ENCODE peak calls at places on chromosomes 5 and 9, in four cellular contexts. Y is Peyer's patch, D is body of pancreas, R is adrenal gland. E is an unnamed sample. For H3K9me3, the result is how much of the 10 kb centered on the place peaks cover.

GRCh38 chr9:23820731-23821399 is 5.2 kb downstream of the ELAVL2 start:
- DNase-seq in R (no peak), Y (no peak), D (no peak), E (peak)

GRCh38 chr5:139204196-139204595 is 6.0 kb upstream of the SIL1 start:
- DNase-seq in R (no peak), D (no peak), Y (no peak), E (no peak)

GRCh38 chr5:87061046-87061445 is 206.6 kb upstream of the RASA1 start:
- DNase-seq in D (no peak), Y (no peak), R (no peak), E (no peak)

GRCh38 chr9:131107760-131108159 is 11.4 kb downstream of the AIF1L start:
- DNase-seq in R (no peak), Y (no peak), D (no peak), E (no peak)

GRCh38 chr5:151345808-151346478 is 1.4 kb downstream of the SLC36A2 start:
- DNase-seq in Y (no peak), D (no peak), R (peak), E (no peak)

GRCh38 chr5:96885518-96886338 is 9.4 kb downstream of the ERAP2 start:
- DNase-seq in Y (peak), D (no peak), R (no peak), E (no peak)

GRCh38 chr5:1140188-1140817 is 28.4 kb upstream of the SLC12A7 start:
- DNase-seq in R (peak), D (peak), Y (peak), E (no peak)

GRCh38 chr5:17477553-17478265 is 20.3 kb upstream of the TAF11L2 start:
- DNase-seq in D (no peak), R (no peak), Y (no peak), E (no peak)

GRCh38 chr9:90271707-90272106 is 370.9 kb downstream of the DIRAS2 start:
- DNase-seq in Y (no peak), R (no peak), D (peak), E (no peak)

GRCh38 chr5:134525687-134526482 is 415 bp downstream of the JADE2 start:
- DNase-seq in Y (peak), R (peak), D (peak), E (peak)

GRCh38 chr9:18451409-18451808 is 22.5 kb upstream of the ADAMTSL1 start:
- DNase-seq in Y (no peak), R (no peak), D (no peak), E (no peak)

GRCh38 chr9:110464321-110464720 is 115.2 kb downstream of the SVEP1 start:
- DNase-seq in Y (no peak), R (no peak), D (no peak), E (no peak)

GRCh38 chr9:21682981-21683380 is 119.5 kb upstream of the MTAP start:
- DNase-seq in R (no peak), D (no peak), Y (no peak), E (no peak)

GRCh38 chr5:104909803-104910202 is 1347.2 kb upstream of the NUDT12 start:
- DNase-seq in Y (no peak), D (no peak), R (no peak), E (no peak)

GRCh38 chr5:96189987-96190386 is 228.3 kb upstream of the ELL2 start:
- DNase-seq in R (no peak), Y (no peak), D (no peak), E (no peak)

GRCh38 chr5:172556971-172557461 is 84.0 kb upstream of the NEURL1B start:
- DNase-seq in D (no peak), R (peak), Y (no peak), E (no peak)
- TF ChIP-seq CTCF in D (no peak), R (peak), Y (no peak), E (no peak)

DNA sequence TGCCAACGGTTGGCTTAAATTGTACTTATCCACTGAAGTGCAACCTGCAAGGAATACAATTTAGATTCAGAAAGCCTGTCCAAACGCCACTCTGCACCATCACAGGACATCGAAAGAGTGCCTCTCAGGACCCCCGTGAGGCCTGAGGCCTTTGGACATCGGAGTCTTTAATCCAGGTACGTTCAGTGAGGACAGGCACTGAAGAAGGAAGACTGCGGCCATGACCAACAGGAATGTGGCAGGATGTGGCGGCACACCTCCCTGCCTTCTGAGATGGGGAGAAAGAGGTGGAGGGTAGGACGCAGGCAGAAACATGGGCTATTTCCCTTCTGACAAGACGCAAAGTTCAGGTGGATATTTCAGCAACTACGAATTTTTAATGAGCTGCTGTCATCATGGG is 205.8 kb downstream of the FANCC start:
- DNase-seq in R (no peak), D (no peak), Y (no peak), E (no peak)
- H3K27ac ChIP-seq in R (no peak), D (no peak), Y (no peak), E (no peak)

GRCh38 chr9:97850746-97851449 is 2.1 kb upstream of the FOXE1 start:
- DNase-seq in Y (no peak), D (no peak), R (no peak), E (no peak)
- H3K9me3 ChIP-seq in Y (under half), D (under half), R (under half), E (under half)

GRCh38 chr9:20186823-20187222 is 398.0 kb upstream of the SLC24A2 start:
- DNase-seq in R (no peak), D (no peak), Y (no peak), E (no peak)

GRCh38 chr9:20189871-20190270 is 401.0 kb upstream of the SLC24A2 start:
- DNase-seq in R (no peak), D (peak), Y (no peak), E (no peak)

GRCh38 chr9:20188616-20189212 is 399.9 kb upstream of the SLC24A2 start:
- DNase-seq in R (no peak), D (no peak), Y (no peak), E (no peak)

GRCh38 chr9:20187318-20187717 is 398.5 kb upstream of the SLC24A2 start:
- DNase-seq in D (no peak), Y (no peak), R (no peak), E (no peak)

GRCh38 chr9:20191239-20191840 is 402.5 kb upstream of the SLC24A2 start:
- DNase-seq in D (no peak), Y (no peak), R (no peak), E (no peak)
- TF ChIP-seq CTCF in D (no peak), Y (no peak), R (no peak), E (peak)

DNA sequence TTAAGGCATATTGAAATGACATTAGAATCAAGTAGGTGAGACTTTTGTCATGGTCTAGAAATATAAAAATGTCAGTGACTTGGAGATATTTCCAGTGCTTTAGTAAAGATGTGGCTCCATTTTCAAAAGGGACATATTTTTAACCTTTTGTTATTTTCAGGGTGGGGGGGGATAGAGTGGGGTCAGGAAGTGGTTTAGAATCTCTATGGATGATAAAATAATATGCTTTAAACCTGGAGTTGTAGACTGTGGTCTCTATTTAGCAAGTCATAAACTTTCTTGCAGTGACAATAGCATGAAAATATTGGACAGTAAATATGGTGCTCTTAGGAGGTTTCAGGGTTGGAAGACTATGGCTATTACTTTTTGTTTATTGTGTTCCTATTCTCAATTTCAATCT is 46.9 kb downstream of the PTTG1 start:
- DNase-seq in Y (no peak), R (no peak), D (no peak), E (no peak)
- H3K27ac ChIP-seq in Y (peak), R (no peak), D (no peak), E (no peak)

GRCh38 chr9:36174731-36175130 is 5.5 kb downstream of the CCIN start:
- DNase-seq in Y (no peak), D (no peak), R (no peak), E (no peak)

GRCh38 chr9:36169708-36170107 is 520 bp downstream of the CCIN start:
- DNase-seq in Y (no peak), D (no peak), R (no peak), E (no peak)

GRCh38 chr9:36170531-36170930 is 1.3 kb downstream of the CCIN start:
- DNase-seq in Y (no peak), D (no peak), R (no peak), E (no peak)

GRCh38 chr9:36173861-36174260 is 4.7 kb downstream of the CCIN start:
- DNase-seq in R (no peak), D (no peak), Y (no peak), E (no peak)

GRCh38 chr9:36174271-36174670 is 5.1 kb downstream of the CCIN start:
- DNase-seq in D (no peak), R (no peak), Y (no peak), E (no peak)
- H3K9me3 ChIP-seq in D (under half), R (under half), Y (under half), E (under half)